ENCODE peak calls at places on chromosome 12, in four cellular contexts. T is ureter, A is esophagus muscularis mucosa, G is Daoy. P is an unnamed sample.

GRCh38 chr12:54631988-54632728 is 2.5 kb downstream of the LACRT start:
- DNase-seq in T (no peak), A (no peak), G (peak), P (no peak)

GRCh38 chr12:8629486-8630033 is 16.9 kb upstream of the AICDA start:
- DNase-seq in T (no peak), A (no peak), G (peak), P (no peak)

GRCh38 chr12:98513379-98514318 is 1.7 kb upstream of the TMPO start:
- DNase-seq in T (no peak), A (no peak), G (no peak), P (no peak)

GRCh38 chr12:69388371-69388770 is 28.8 kb downstream of the YEATS4 start:
- DNase-seq in T (no peak), A (no peak), G (peak), P (no peak)

GRCh38 chr12:94792690-94793089 is 142.3 kb upstream of the TMCC3 start:
- DNase-seq in T (no peak), A (no peak), G (no peak), P (no peak)

GRCh38 chr12:128918481-128918880 is 65.2 kb downstream of the GLT1D1 start:
- DNase-seq in T (no peak), A (no peak), G (no peak), P (no peak)

GRCh38 chr12:53992377-53992776 is 7.4 kb downstream of the HOXC10 start:
- DNase-seq in T (no peak), A (no peak), G (no peak), P (no peak)

GRCh38 chr12:71536939-71537622 is 97.5 kb downstream of the LGR5 start:
- DNase-seq in T (no peak), A (no peak), G (no peak), P (no peak)

GRCh38 chr12:125403145-125403789 is 338.0 kb downstream of the AACS start:
- DNase-seq in T (no peak), A (no peak), G (peak), P (no peak)

GRCh38 chr12:70154960-70155589 is 88.2 kb upstream of the CNOT2 start:
- DNase-seq in T (no peak), A (no peak), G (no peak), P (no peak)

GRCh38 chr12:175250-175649 is 38.7 kb downstream of the SLC6A12 start:
- DNase-seq in T (no peak), A (no peak), G (no peak), P (no peak)

GRCh38 chr12:30417697-30418231 is 277.9 kb downstream of the IPO8 start:
- DNase-seq in T (no peak), A (no peak), G (peak), P (peak)

GRCh38 chr12:122870867-122871664 is 24.9 kb downstream of the VPS37B start:
- DNase-seq in T (peak), A (no peak), G (no peak), P (no peak)

GRCh38 chr12:63876980-63877379 is 32.5 kb downstream of the SRGAP1 start:
- DNase-seq in T (no peak), A (no peak), G (no peak), P (no peak)

GRCh38 chr12:6607751-6608591 is 792 bp upstream of the CHD4 start:
- DNase-seq in T (peak), A (no peak), G (peak), P (no peak)

GRCh38 chr12:91902860-91903683 is 242.6 kb downstream of the BTG1 start:
- DNase-seq in T (no peak), A (no peak), G (no peak), P (no peak)

GRCh38 chr12:12507121-12507520 is 55.5 kb downstream of the DUSP16 start:
- DNase-seq in T (no peak), A (no peak), G (no peak), P (no peak)

GRCh38 chr12:42484996-42485395 is 104.5 kb downstream of the PRICKLE1 start:
- DNase-seq in T (no peak), A (no peak), G (no peak), P (no peak)

GRCh38 chr12:123763093-123763492 is 992 bp downstream of the DNAH10 start:
- DNase-seq in T (no peak), A (no peak), G (no peak), P (no peak)

GRCh38 chr12:57238854-57239554 is 9.5 kb downstream of the SHMT2 start:
- DNase-seq in T (peak), A (peak), G (peak), P (peak)

GRCh38 chr12:116233669-116234068 is 43.8 kb downstream of the MED13L start:
- DNase-seq in T (no peak), A (no peak), G (peak), P (no peak)

GRCh38 chr12:2451025-2451424 is 343.7 kb upstream of the FKBP4 start:
- DNase-seq in T (no peak), A (no peak), G (peak), P (no peak)

GRCh38 chr12:122265433-122265832 is 861 bp downstream of the VPS33A start:
- DNase-seq in T (no peak), A (no peak), G (no peak), P (no peak)

GRCh38 chr12:55974308-55974724 is 438 bp downstream of the RAB5B start:
- DNase-seq in T (peak), A (no peak), G (peak), P (no peak)

GRCh38 chr12:28320353-28320752 is 130.1 kb downstream of the CCDC91 start:
- DNase-seq in T (no peak), A (no peak), G (no peak), P (no peak)

P was measured in RWPE2.